ENCODE peak calls at places on chromosomes 13 and 19, in ten cellular contexts. One of them, this sample, is unnamed.

GRCh38 chr19:30696514-30696913 is 324.3 kb downstream of the ZNF536 start:
- DNase-seq in AG04450: no peak
- DNase-seq in naive thymus-derived CD4-positive, alpha-beta T cell: no peak
- DNase-seq in activated naive CD8-positive, alpha-beta T cell treated with anti-CD3 and anti-CD28 coated beads for 36 hours: peak
- DNase-seq in adrenal gland: no peak
- DNase-seq in amniotic epithelial cell: no peak
- DNase-seq in frontal cortex: no peak
- DNase-seq in activated T-helper 1 cell treated with Interleukin-2 at 50 U/mL for 16 hours: no peak
- DNase-seq in glutamatergic neuron: peak
- DNase-seq in choroid plexus epithelial cell: peak
- DNase-seq in this sample: no peak

GRCh38 chr13:30412351-30412750 is 9.9 kb upstream of the UBE2L5 start:
- DNase-seq in AG04450: no peak
- DNase-seq in naive thymus-derived CD4-positive, alpha-beta T cell: no peak
- DNase-seq in activated naive CD8-positive, alpha-beta T cell treated with anti-CD3 and anti-CD28 coated beads for 36 hours: no peak
- DNase-seq in adrenal gland: no peak
- DNase-seq in amniotic epithelial cell: no peak
- DNase-seq in frontal cortex: no peak
- DNase-seq in activated T-helper 1 cell treated with Interleukin-2 at 50 U/mL for 16 hours: no peak
- DNase-seq in glutamatergic neuron: no peak
- DNase-seq in choroid plexus epithelial cell: no peak
- DNase-seq in this sample: no peak

GRCh38 chr19:47032171-47032811 is 12.7 kb downstream of the NPAS1 start:
- DNase-seq in AG04450: no peak
- DNase-seq in naive thymus-derived CD4-positive, alpha-beta T cell: peak
- DNase-seq in activated naive CD8-positive, alpha-beta T cell treated with anti-CD3 and anti-CD28 coated beads for 36 hours: peak
- DNase-seq in adrenal gland: no peak
- DNase-seq in amniotic epithelial cell: no peak
- DNase-seq in frontal cortex: no peak
- DNase-seq in activated T-helper 1 cell treated with Interleukin-2 at 50 U/mL for 16 hours: peak
- DNase-seq in glutamatergic neuron: peak
- DNase-seq in choroid plexus epithelial cell: peak
- DNase-seq in this sample: no peak

GRCh38 chr19:13128583-13128982 is 10.5 kb downstream of the NACC1 start:
- DNase-seq in AG04450: no peak
- DNase-seq in naive thymus-derived CD4-positive, alpha-beta T cell: no peak
- DNase-seq in activated naive CD8-positive, alpha-beta T cell treated with anti-CD3 and anti-CD28 coated beads for 36 hours: no peak
- DNase-seq in adrenal gland: no peak
- DNase-seq in amniotic epithelial cell: no peak
- DNase-seq in frontal cortex: no peak
- DNase-seq in activated T-helper 1 cell treated with Interleukin-2 at 50 U/mL for 16 hours: no peak
- DNase-seq in glutamatergic neuron: no peak
- DNase-seq in choroid plexus epithelial cell: no peak
- DNase-seq in this sample: no peak

GRCh38 chr13:106919638-106920037 is 351.7 kb upstream of the ARGLU1 start:
- DNase-seq in AG04450: no peak
- DNase-seq in naive thymus-derived CD4-positive, alpha-beta T cell: no peak
- DNase-seq in activated naive CD8-positive, alpha-beta T cell treated with anti-CD3 and anti-CD28 coated beads for 36 hours: no peak
- DNase-seq in adrenal gland: peak
- DNase-seq in amniotic epithelial cell: peak
- DNase-seq in frontal cortex: no peak
- DNase-seq in activated T-helper 1 cell treated with Interleukin-2 at 50 U/mL for 16 hours: no peak
- DNase-seq in glutamatergic neuron: peak
- DNase-seq in choroid plexus epithelial cell: peak
- DNase-seq in this sample: peak

GRCh38 chr13:38348890-38349289 is 761 bp upstream of the UFM1 start:
- DNase-seq in AG04450: no peak
- DNase-seq in naive thymus-derived CD4-positive, alpha-beta T cell: peak
- DNase-seq in activated naive CD8-positive, alpha-beta T cell treated with anti-CD3 and anti-CD28 coated beads for 36 hours: peak
- DNase-seq in adrenal gland: peak
- DNase-seq in amniotic epithelial cell: peak
- DNase-seq in frontal cortex: no peak
- DNase-seq in activated T-helper 1 cell treated with Interleukin-2 at 50 U/mL for 16 hours: no peak
- DNase-seq in glutamatergic neuron: no peak
- DNase-seq in choroid plexus epithelial cell: peak
- DNase-seq in this sample: peak

GRCh38 chr13:41500501-41500900 is 43.2 kb downstream of the RGCC start:
- DNase-seq in AG04450: no peak
- DNase-seq in naive thymus-derived CD4-positive, alpha-beta T cell: peak
- DNase-seq in activated naive CD8-positive, alpha-beta T cell treated with anti-CD3 and anti-CD28 coated beads for 36 hours: peak
- DNase-seq in adrenal gland: no peak
- DNase-seq in amniotic epithelial cell: no peak
- DNase-seq in frontal cortex: no peak
- DNase-seq in activated T-helper 1 cell treated with Interleukin-2 at 50 U/mL for 16 hours: peak
- DNase-seq in glutamatergic neuron: no peak
- DNase-seq in choroid plexus epithelial cell: no peak
- DNase-seq in this sample: no peak

GRCh38 chr19:31595521-31595920 is 246.3 kb upstream of the TSHZ3 start:
- DNase-seq in AG04450: no peak
- DNase-seq in naive thymus-derived CD4-positive, alpha-beta T cell: no peak
- DNase-seq in activated naive CD8-positive, alpha-beta T cell treated with anti-CD3 and anti-CD28 coated beads for 36 hours: no peak
- DNase-seq in adrenal gland: no peak
- DNase-seq in amniotic epithelial cell: no peak
- DNase-seq in frontal cortex: no peak
- DNase-seq in activated T-helper 1 cell treated with Interleukin-2 at 50 U/mL for 16 hours: no peak
- DNase-seq in glutamatergic neuron: no peak
- DNase-seq in choroid plexus epithelial cell: no peak
- DNase-seq in this sample: no peak

GRCh38 chr19:14434543-14435319 is 1.6 kb downstream of the PKN1 start:
- DNase-seq in AG04450: no peak
- DNase-seq in naive thymus-derived CD4-positive, alpha-beta T cell: peak
- DNase-seq in activated naive CD8-positive, alpha-beta T cell treated with anti-CD3 and anti-CD28 coated beads for 36 hours: peak
- DNase-seq in adrenal gland: peak
- DNase-seq in amniotic epithelial cell: peak
- DNase-seq in frontal cortex: no peak
- DNase-seq in activated T-helper 1 cell treated with Interleukin-2 at 50 U/mL for 16 hours: no peak
- DNase-seq in glutamatergic neuron: no peak
- DNase-seq in choroid plexus epithelial cell: peak
- DNase-seq in this sample: peak

GRCh38 chr19:38213911-38214625 is 10.0 kb downstream of the DPF1 start:
- DNase-seq in AG04450: no peak
- DNase-seq in naive thymus-derived CD4-positive, alpha-beta T cell: peak
- DNase-seq in activated naive CD8-positive, alpha-beta T cell treated with anti-CD3 and anti-CD28 coated beads for 36 hours: peak
- DNase-seq in adrenal gland: no peak
- DNase-seq in amniotic epithelial cell: peak
- DNase-seq in frontal cortex: no peak
- DNase-seq in activated T-helper 1 cell treated with Interleukin-2 at 50 U/mL for 16 hours: peak
- DNase-seq in glutamatergic neuron: no peak
- DNase-seq in choroid plexus epithelial cell: peak
- DNase-seq in this sample: peak

GRCh38 chr19:1158885-1159448 is 15.1 kb downstream of the SBNO2 start:
- DNase-seq in AG04450: no peak
- DNase-seq in naive thymus-derived CD4-positive, alpha-beta T cell: no peak
- DNase-seq in activated naive CD8-positive, alpha-beta T cell treated with anti-CD3 and anti-CD28 coated beads for 36 hours: no peak
- DNase-seq in adrenal gland: no peak
- DNase-seq in amniotic epithelial cell: no peak
- DNase-seq in frontal cortex: no peak
- DNase-seq in activated T-helper 1 cell treated with Interleukin-2 at 50 U/mL for 16 hours: no peak
- DNase-seq in glutamatergic neuron: no peak
- DNase-seq in choroid plexus epithelial cell: no peak
- DNase-seq in this sample: no peak

GRCh38 chr19:28614634-28615545 is 598.1 kb downstream of the UQCRFS1 start:
- DNase-seq in AG04450: no peak
- DNase-seq in naive thymus-derived CD4-positive, alpha-beta T cell: no peak
- DNase-seq in activated naive CD8-positive, alpha-beta T cell treated with anti-CD3 and anti-CD28 coated beads for 36 hours: no peak
- DNase-seq in adrenal gland: no peak
- DNase-seq in amniotic epithelial cell: no peak
- DNase-seq in frontal cortex: no peak
- DNase-seq in activated T-helper 1 cell treated with Interleukin-2 at 50 U/mL for 16 hours: no peak
- DNase-seq in glutamatergic neuron: no peak
- DNase-seq in choroid plexus epithelial cell: no peak
- DNase-seq in this sample: no peak

GRCh38 chr19:16849168-16849567 is 20.0 kb downstream of the SIN3B start:
- DNase-seq in AG04450: no peak
- DNase-seq in naive thymus-derived CD4-positive, alpha-beta T cell: no peak
- DNase-seq in activated naive CD8-positive, alpha-beta T cell treated with anti-CD3 and anti-CD28 coated beads for 36 hours: no peak
- DNase-seq in adrenal gland: no peak
- DNase-seq in amniotic epithelial cell: peak
- DNase-seq in frontal cortex: no peak
- DNase-seq in activated T-helper 1 cell treated with Interleukin-2 at 50 U/mL for 16 hours: no peak
- DNase-seq in glutamatergic neuron: no peak
- DNase-seq in choroid plexus epithelial cell: peak
- DNase-seq in this sample: no peak

GRCh38 chr19:34482380-34483250 is 1.1 kb downstream of the WTIP start:
- DNase-seq in AG04450: no peak
- DNase-seq in naive thymus-derived CD4-positive, alpha-beta T cell: no peak
- DNase-seq in activated naive CD8-positive, alpha-beta T cell treated with anti-CD3 and anti-CD28 coated beads for 36 hours: no peak
- DNase-seq in adrenal gland: no peak
- DNase-seq in amniotic epithelial cell: peak
- DNase-seq in frontal cortex: no peak
- DNase-seq in activated T-helper 1 cell treated with Interleukin-2 at 50 U/mL for 16 hours: no peak
- DNase-seq in glutamatergic neuron: peak
- DNase-seq in choroid plexus epithelial cell: peak
- DNase-seq in this sample: peak

This sample was measured in fibroblast of pulmonary artery.